ENCODE peak calls at places on chromosomes 1 and 21, in ten cellular contexts. One of them, this sample, is unnamed.

GRCh38 chr1:172137703-172138102 is 282.8 kb upstream of the C1orf105 start:
- DNase-seq in uterus: no peak
- DNase-seq in tibial nerve: no peak
- DNase-seq in testis: no peak
- DNase-seq in H54: no peak
- DNase-seq in transverse colon: no peak
- DNase-seq in sigmoid colon: no peak
- DNase-seq in IMR-90: no peak
- DNase-seq in heart left ventricle: no peak
- DNase-seq in esophagus squamous epithelium: no peak
- DNase-seq in this sample: no peak

GRCh38 chr21:37219766-37220432 is 47.2 kb downstream of the VPS26C start:
- DNase-seq in uterus: no peak
- DNase-seq in tibial nerve: no peak
- DNase-seq in testis: peak
- DNase-seq in H54: no peak
- DNase-seq in transverse colon: no peak
- DNase-seq in sigmoid colon: no peak
- DNase-seq in IMR-90: no peak
- DNase-seq in heart left ventricle: no peak
- DNase-seq in esophagus squamous epithelium: no peak
- DNase-seq in this sample: peak

GRCh38 chr21:46217511-46218196 is 10.9 kb downstream of the LSS start:
- DNase-seq in uterus: no peak
- DNase-seq in tibial nerve: no peak
- DNase-seq in testis: peak
- DNase-seq in H54: no peak
- DNase-seq in transverse colon: no peak
- DNase-seq in sigmoid colon: peak
- DNase-seq in IMR-90: no peak
- DNase-seq in heart left ventricle: no peak
- DNase-seq in esophagus squamous epithelium: no peak
- DNase-seq in this sample: no peak

GRCh38 chr1:64546018-64546417 is 76.1 kb downstream of the CACHD1 start:
- DNase-seq in uterus: no peak
- DNase-seq in tibial nerve: no peak
- DNase-seq in testis: no peak
- DNase-seq in H54: no peak
- DNase-seq in transverse colon: no peak
- DNase-seq in sigmoid colon: no peak
- DNase-seq in IMR-90: no peak
- DNase-seq in heart left ventricle: no peak
- DNase-seq in esophagus squamous epithelium: no peak
- DNase-seq in this sample: no peak

GRCh38 chr1:87829360-87829759 is 500.7 kb downstream of the LMO4 start:
- DNase-seq in uterus: no peak
- DNase-seq in tibial nerve: no peak
- DNase-seq in testis: no peak
- DNase-seq in H54: no peak
- DNase-seq in transverse colon: no peak
- DNase-seq in sigmoid colon: no peak
- DNase-seq in IMR-90: no peak
- DNase-seq in heart left ventricle: no peak
- DNase-seq in esophagus squamous epithelium: no peak
- DNase-seq in this sample: no peak

GRCh38 chr1:22366346-22366745 is 85.3 kb upstream of the ZBTB40 start:
- DNase-seq in uterus: no peak
- DNase-seq in tibial nerve: no peak
- DNase-seq in testis: no peak
- DNase-seq in H54: no peak
- DNase-seq in transverse colon: no peak
- DNase-seq in sigmoid colon: no peak
- DNase-seq in IMR-90: no peak
- DNase-seq in heart left ventricle: no peak
- DNase-seq in esophagus squamous epithelium: no peak
- DNase-seq in this sample: no peak

GRCh38 chr1:176735201-176735600 is 272.2 kb downstream of the PAPPA2 start:
- DNase-seq in uterus: no peak
- DNase-seq in tibial nerve: no peak
- DNase-seq in testis: no peak
- DNase-seq in H54: no peak
- DNase-seq in transverse colon: no peak
- DNase-seq in sigmoid colon: no peak
- DNase-seq in IMR-90: no peak
- DNase-seq in heart left ventricle: no peak
- DNase-seq in esophagus squamous epithelium: no peak
- DNase-seq in this sample: no peak

GRCh38 chr21:35909456-35910178 is 150.7 kb downstream of the SETD4 start:
- DNase-seq in uterus: no peak
- DNase-seq in tibial nerve: no peak
- DNase-seq in testis: no peak
- DNase-seq in H54: no peak
- DNase-seq in transverse colon: no peak
- DNase-seq in sigmoid colon: no peak
- DNase-seq in IMR-90: peak
- DNase-seq in heart left ventricle: no peak
- DNase-seq in esophagus squamous epithelium: no peak
- DNase-seq in this sample: no peak

DNA sequence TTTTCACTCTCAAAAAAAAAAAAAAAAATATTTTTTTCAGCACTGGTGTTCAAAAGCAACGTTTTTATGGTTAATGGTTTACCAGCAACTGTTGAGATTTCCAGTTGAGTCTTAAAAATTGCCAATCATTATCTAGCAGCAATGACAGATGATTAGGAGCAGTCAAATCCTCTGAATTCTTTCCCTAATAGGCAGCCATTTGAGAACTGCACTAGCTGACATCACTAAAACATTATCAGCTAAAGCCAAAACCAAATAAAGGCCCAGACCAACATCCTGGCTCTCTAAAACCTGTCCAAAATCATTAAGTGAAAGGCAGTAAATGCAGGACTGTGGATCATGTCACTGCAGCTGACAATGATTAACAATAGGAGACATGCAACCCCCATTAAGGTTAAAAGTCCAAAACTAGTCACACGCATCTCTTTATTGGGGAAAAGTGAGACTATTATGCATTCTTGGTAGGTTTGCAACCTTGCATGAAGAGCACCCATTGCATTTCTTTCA is 14.0 kb downstream of the SFPQ start:
- DNase-seq in uterus: no peak
- DNase-seq in tibial nerve: no peak
- DNase-seq in testis: no peak
- DNase-seq in H54: no peak
- DNase-seq in transverse colon: no peak
- DNase-seq in sigmoid colon: no peak
- DNase-seq in IMR-90: no peak
- DNase-seq in heart left ventricle: no peak
- DNase-seq in esophagus squamous epithelium: no peak
- DNase-seq in this sample: no peak
- TF ChIP-seq POLR2A in uterus: no peak
- TF ChIP-seq POLR2A in tibial nerve: no peak
- TF ChIP-seq POLR2A in testis: no peak
- TF ChIP-seq POLR2A in H54: no peak
- TF ChIP-seq POLR2A in transverse colon: no peak
- TF ChIP-seq POLR2A in sigmoid colon: no peak
- TF ChIP-seq POLR2A in IMR-90: no peak
- TF ChIP-seq POLR2A in heart left ventricle: no peak
- TF ChIP-seq POLR2A in esophagus squamous epithelium: no peak
- TF ChIP-seq POLR2A in this sample: no peak

GRCh38 chr1:67791686-67792475 is 41.4 kb downstream of the GNG12 start:
- DNase-seq in uterus: peak
- DNase-seq in tibial nerve: no peak
- DNase-seq in testis: no peak
- DNase-seq in H54: peak
- DNase-seq in transverse colon: no peak
- DNase-seq in sigmoid colon: no peak
- DNase-seq in IMR-90: peak
- DNase-seq in heart left ventricle: no peak
- DNase-seq in esophagus squamous epithelium: no peak
- DNase-seq in this sample: no peak

GRCh38 chr1:67789551-67789950 is 43.7 kb downstream of the GNG12 start:
- DNase-seq in uterus: no peak
- DNase-seq in tibial nerve: no peak
- DNase-seq in testis: no peak
- DNase-seq in H54: no peak
- DNase-seq in transverse colon: no peak
- DNase-seq in sigmoid colon: no peak
- DNase-seq in IMR-90: no peak
- DNase-seq in heart left ventricle: no peak
- DNase-seq in esophagus squamous epithelium: no peak
- DNase-seq in this sample: no peak

GRCh38 chr1:67793562-67793961 is 39.7 kb downstream of the GNG12 start:
- DNase-seq in uterus: no peak
- DNase-seq in tibial nerve: no peak
- DNase-seq in testis: no peak
- DNase-seq in H54: no peak
- DNase-seq in transverse colon: no peak
- DNase-seq in sigmoid colon: no peak
- DNase-seq in IMR-90: peak
- DNase-seq in heart left ventricle: no peak
- DNase-seq in esophagus squamous epithelium: no peak
- DNase-seq in this sample: no peak

GRCh38 chr1:67792756-67793475 is 40.4 kb downstream of the GNG12 start:
- DNase-seq in uterus: no peak
- DNase-seq in tibial nerve: no peak
- DNase-seq in testis: no peak
- DNase-seq in H54: no peak
- DNase-seq in transverse colon: no peak
- DNase-seq in sigmoid colon: no peak
- DNase-seq in IMR-90: peak
- DNase-seq in heart left ventricle: no peak
- DNase-seq in esophagus squamous epithelium: no peak
- DNase-seq in this sample: no peak

DNA sequence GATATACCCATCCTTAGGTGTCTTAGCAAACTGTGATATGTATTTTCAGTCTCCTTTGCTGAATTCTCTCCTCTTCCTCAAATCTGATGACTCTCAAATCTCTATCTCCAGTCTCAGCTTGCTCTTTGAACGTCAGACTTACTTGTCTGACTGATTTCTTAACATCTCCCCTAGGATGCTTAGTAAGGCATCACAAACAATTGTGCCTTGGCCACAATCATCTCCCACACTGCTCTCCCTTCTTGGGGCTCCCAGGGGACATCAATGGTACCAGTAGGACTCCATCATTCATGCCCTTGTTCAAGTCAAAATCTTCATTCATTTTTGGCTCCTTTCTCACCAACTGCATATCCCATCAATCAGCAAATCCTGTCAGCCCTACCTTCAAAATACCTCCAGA is 42.0 kb downstream of the GNG12 start:
- DNase-seq in uterus: no peak
- DNase-seq in tibial nerve: no peak
- DNase-seq in testis: no peak
- DNase-seq in H54: no peak
- DNase-seq in transverse colon: no peak
- DNase-seq in sigmoid colon: no peak
- DNase-seq in IMR-90: peak
- DNase-seq in heart left ventricle: no peak
- DNase-seq in esophagus squamous epithelium: no peak
- DNase-seq in this sample: no peak
- TF ChIP-seq POLR2A in uterus: no peak
- TF ChIP-seq POLR2A in tibial nerve: no peak
- TF ChIP-seq POLR2A in testis: no peak
- TF ChIP-seq POLR2A in H54: no peak
- TF ChIP-seq POLR2A in transverse colon: no peak
- TF ChIP-seq POLR2A in sigmoid colon: no peak
- TF ChIP-seq POLR2A in IMR-90: no peak
- TF ChIP-seq POLR2A in heart left ventricle: no peak
- TF ChIP-seq POLR2A in esophagus squamous epithelium: no peak
- TF ChIP-seq POLR2A in this sample: no peak

GRCh38 chr1:56399326-56400292 is 179.8 kb downstream of the PLPP3 start:
- DNase-seq in uterus: no peak
- DNase-seq in tibial nerve: no peak
- DNase-seq in testis: no peak
- DNase-seq in H54: no peak
- DNase-seq in transverse colon: no peak
- DNase-seq in sigmoid colon: no peak
- DNase-seq in IMR-90: no peak
- DNase-seq in heart left ventricle: no peak
- DNase-seq in esophagus squamous epithelium: no peak
- DNase-seq in this sample: no peak

GRCh38 chr1:56394298-56394697 is 185.1 kb downstream of the PLPP3 start:
- DNase-seq in uterus: no peak
- DNase-seq in tibial nerve: peak
- DNase-seq in testis: no peak
- DNase-seq in H54: no peak
- DNase-seq in transverse colon: no peak
- DNase-seq in sigmoid colon: no peak
- DNase-seq in IMR-90: no peak
- DNase-seq in heart left ventricle: no peak
- DNase-seq in esophagus squamous epithelium: no peak
- DNase-seq in this sample: no peak

GRCh38 chr1:56397811-56398231 is 181.5 kb downstream of the PLPP3 start:
- DNase-seq in uterus: no peak
- DNase-seq in tibial nerve: no peak
- DNase-seq in testis: no peak
- DNase-seq in H54: no peak
- DNase-seq in transverse colon: no peak
- DNase-seq in sigmoid colon: no peak
- DNase-seq in IMR-90: peak
- DNase-seq in heart left ventricle: no peak
- DNase-seq in esophagus squamous epithelium: no peak
- DNase-seq in this sample: no peak

GRCh38 chr1:56396524-56397067 is 182.8 kb downstream of the PLPP3 start:
- DNase-seq in uterus: no peak
- DNase-seq in tibial nerve: no peak
- DNase-seq in testis: no peak
- DNase-seq in H54: no peak
- DNase-seq in transverse colon: no peak
- DNase-seq in sigmoid colon: no peak
- DNase-seq in IMR-90: no peak
- DNase-seq in heart left ventricle: no peak
- DNase-seq in esophagus squamous epithelium: no peak
- DNase-seq in this sample: no peak

GRCh38 chr1:56397409-56397808 is 182.0 kb downstream of the PLPP3 start:
- DNase-seq in uterus: peak
- DNase-seq in tibial nerve: no peak
- DNase-seq in testis: no peak
- DNase-seq in H54: no peak
- DNase-seq in transverse colon: no peak
- DNase-seq in sigmoid colon: no peak
- DNase-seq in IMR-90: no peak
- DNase-seq in heart left ventricle: no peak
- DNase-seq in esophagus squamous epithelium: no peak
- DNase-seq in this sample: no peak
- TF ChIP-seq POLR2A in uterus: no peak
- TF ChIP-seq POLR2A in tibial nerve: no peak
- TF ChIP-seq POLR2A in testis: no peak
- TF ChIP-seq POLR2A in H54: no peak
- TF ChIP-seq POLR2A in transverse colon: no peak
- TF ChIP-seq POLR2A in sigmoid colon: no peak
- TF ChIP-seq POLR2A in IMR-90: no peak
- TF ChIP-seq POLR2A in heart left ventricle: no peak
- TF ChIP-seq POLR2A in esophagus squamous epithelium: no peak
- TF ChIP-seq POLR2A in this sample: no peak

GRCh38 chr1:39951951-39952350 is 3.0 kb upstream of the MFSD2A start:
- DNase-seq in uterus: no peak
- DNase-seq in tibial nerve: no peak
- DNase-seq in testis: no peak
- DNase-seq in H54: no peak
- DNase-seq in transverse colon: no peak
- DNase-seq in sigmoid colon: no peak
- DNase-seq in IMR-90: no peak
- DNase-seq in heart left ventricle: no peak
- DNase-seq in esophagus squamous epithelium: no peak
- DNase-seq in this sample: no peak

GRCh38 chr1:39955547-39956539 is 898 bp downstream of the MFSD2A start:
- DNase-seq in uterus: no peak
- DNase-seq in tibial nerve: no peak
- DNase-seq in testis: peak
- DNase-seq in H54: peak
- DNase-seq in transverse colon: peak
- DNase-seq in sigmoid colon: no peak
- DNase-seq in IMR-90: peak
- DNase-seq in heart left ventricle: no peak
- DNase-seq in esophagus squamous epithelium: no peak
- DNase-seq in this sample: peak

GRCh38 chr1:39952359-39953110 is 2.4 kb upstream of the MFSD2A start:
- DNase-seq in uterus: no peak
- DNase-seq in tibial nerve: no peak
- DNase-seq in testis: peak
- DNase-seq in H54: no peak
- DNase-seq in transverse colon: no peak
- DNase-seq in sigmoid colon: no peak
- DNase-seq in IMR-90: no peak
- DNase-seq in heart left ventricle: no peak
- DNase-seq in esophagus squamous epithelium: no peak
- DNase-seq in this sample: no peak

GRCh38 chr1:39954870-39955546 is at the start of gene MFSD2A:
- DNase-seq in uterus: peak
- DNase-seq in tibial nerve: peak
- DNase-seq in testis: peak
- DNase-seq in H54: peak
- DNase-seq in transverse colon: peak
- DNase-seq in sigmoid colon: peak
- DNase-seq in IMR-90: peak
- DNase-seq in heart left ventricle: peak
- DNase-seq in esophagus squamous epithelium: peak
- DNase-seq in this sample: peak

DNA sequence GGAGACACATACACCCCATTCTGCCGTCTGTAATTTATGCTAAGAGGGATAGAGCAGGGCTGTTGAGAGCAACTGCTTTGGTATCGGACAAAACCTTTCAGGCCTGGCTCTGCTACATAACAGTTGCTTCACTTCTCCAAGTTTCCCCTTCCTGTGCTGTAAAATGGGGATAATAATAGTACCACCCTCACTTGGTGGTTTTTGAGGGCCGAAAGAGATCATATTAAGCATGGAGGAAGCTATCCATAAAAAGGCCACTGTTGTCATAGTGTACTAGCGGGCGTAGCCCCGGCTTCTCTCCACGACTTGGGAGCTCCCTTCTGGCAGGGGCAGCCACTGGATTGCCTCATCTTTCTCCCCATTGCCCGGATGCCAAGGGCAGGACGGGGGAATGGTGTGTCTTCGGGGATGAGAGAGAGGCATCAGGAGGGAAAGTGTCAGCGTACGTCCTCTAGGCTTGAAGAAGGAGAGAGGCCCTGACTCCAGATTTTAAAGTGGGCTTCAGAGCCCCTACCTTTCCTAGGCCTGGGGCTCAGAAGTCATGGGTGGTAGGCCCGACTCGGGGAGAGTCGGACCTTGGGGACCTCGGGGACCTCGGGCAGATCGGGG is 580 bp upstream of the MFSD2A start:
- DNase-seq in uterus: no peak
- DNase-seq in tibial nerve: no peak
- DNase-seq in testis: no peak
- DNase-seq in H54: no peak
- DNase-seq in transverse colon: no peak
- DNase-seq in sigmoid colon: no peak
- DNase-seq in IMR-90: no peak
- DNase-seq in heart left ventricle: no peak
- DNase-seq in esophagus squamous epithelium: no peak
- DNase-seq in this sample: no peak
- TF ChIP-seq POLR2A in uterus: no peak
- TF ChIP-seq POLR2A in tibial nerve: no peak
- TF ChIP-seq POLR2A in testis: no peak
- TF ChIP-seq POLR2A in H54: no peak
- TF ChIP-seq POLR2A in transverse colon: no peak
- TF ChIP-seq POLR2A in sigmoid colon: no peak
- TF ChIP-seq POLR2A in IMR-90: no peak
- TF ChIP-seq POLR2A in heart left ventricle: no peak
- TF ChIP-seq POLR2A in esophagus squamous epithelium: no peak
- TF ChIP-seq POLR2A in this sample: no peak